ENCODE peak calls at places on chromosomes 2 and 18, in five cellular contexts. G, P, S, Q and V are unnamed samples.

GRCh38 chr2:28802975-28803429 is 7.6 kb upstream of the SPDYA start:
- DNase-seq in G (no peak), P (peak), S (no peak), Q (peak), V (peak)

GRCh38 chr2:12177052-12177994 is 430.9 kb downstream of the LPIN1 start:
- DNase-seq in G (peak), P (peak), S (no peak), Q (peak), V (no peak)

GRCh38 chr2:28004086-28004485 is 113.6 kb downstream of the BABAM2 start:
- DNase-seq in G (peak), P (peak), S (no peak), Q (peak), V (no peak)

GRCh38 chr18:6118080-6118479 is 222.8 kb upstream of the TMEM200C start:
- DNase-seq in G (no peak), P (no peak), S (no peak), Q (no peak), V (no peak)

GRCh38 chr18:33751613-33752221 is 173.7 kb downstream of the ASXL3 start:
- DNase-seq in G (no peak), P (peak), S (peak), Q (peak), V (peak)

GRCh38 chr2:99554238-99554637 is 64.4 kb upstream of the REV1 start:
- DNase-seq in G (no peak), P (no peak), S (peak), Q (no peak), V (peak)

GRCh38 chr2:1727101-1727771 is 17.1 kb downstream of the PXDN start:
- DNase-seq in G (no peak), P (no peak), S (no peak), Q (peak), V (no peak)

GRCh38 chr2:120661551-120661950 is 74.1 kb upstream of the GLI2 start:
- DNase-seq in G (no peak), P (peak), S (peak), Q (peak), V (peak)

GRCh38 chr2:42050350-42051167 is 2.7 kb downstream of the PKDCC start:
- DNase-seq in G (no peak), P (peak), S (no peak), Q (peak), V (no peak)

GRCh38 chr2:42049411-42050349 is 1.9 kb downstream of the PKDCC start:
- DNase-seq in G (no peak), P (peak), S (no peak), Q (peak), V (no peak)

GRCh38 chr2:42047488-42048317 is at the start of gene PKDCC:
- DNase-seq in G (peak), P (peak), S (peak), Q (peak), V (peak)

GRCh38 chr2:42046819-42047487 is 868 bp upstream of the PKDCC start:
- DNase-seq in G (no peak), P (peak), S (peak), Q (peak), V (peak)

GRCh38 chr2:42048318-42049251 is 764 bp downstream of the PKDCC start:
- DNase-seq in G (no peak), P (peak), S (peak), Q (peak), V (peak)
- TF ChIP-seq EZH2 in G (peak), P (no peak), S (no peak), Q (no peak), V (no peak)

DNA sequence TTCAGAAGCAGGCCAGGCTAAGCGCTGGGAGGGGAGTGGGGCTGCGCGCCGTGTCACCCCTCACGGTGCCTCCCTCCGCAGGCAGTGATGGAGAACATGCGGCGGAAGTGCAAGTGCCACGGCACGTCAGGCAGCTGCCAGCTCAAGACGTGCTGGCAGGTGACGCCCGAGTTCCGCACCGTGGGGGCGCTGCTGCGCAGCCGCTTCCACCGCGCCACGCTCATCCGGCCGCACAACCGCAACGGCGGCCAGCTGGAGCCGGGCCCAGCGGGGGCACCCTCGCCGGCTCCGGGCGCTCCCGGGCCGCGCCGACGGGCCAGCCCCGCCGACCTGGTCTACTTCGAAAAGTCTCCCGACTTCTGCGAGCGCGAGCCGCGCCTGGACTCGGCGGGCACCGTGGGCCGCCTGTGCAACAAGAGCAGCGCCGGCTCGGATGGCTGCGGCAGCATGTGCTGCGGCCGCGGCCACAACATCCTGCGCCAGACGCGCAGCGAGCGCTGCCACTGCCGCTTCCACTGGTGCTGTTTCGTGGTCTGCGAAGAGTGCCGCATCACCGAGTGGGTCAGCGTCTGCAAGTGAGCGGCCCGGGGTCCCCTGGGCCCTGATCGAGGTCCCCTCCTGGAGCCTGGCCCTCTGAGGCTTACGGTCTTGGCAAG is 12.2 kb downstream of the WNT10A start:
- DNase-seq in G (peak), P (peak), S (peak), Q (peak), V (peak)
- TF ChIP-seq EZH2 in G (no peak), P (no peak), S (peak), Q (no peak), V (peak)

GRCh38 chr18:59272221-59272888 is 899 bp downstream of the RAX start:
- DNase-seq in G (no peak), P (peak), S (peak), Q (no peak), V (peak)

GRCh38 chr18:59275406-59275949 is 2.2 kb upstream of the RAX start:
- DNase-seq in G (no peak), P (no peak), S (peak), Q (no peak), V (peak)

GRCh38 chr18:59273936-59274928 is 978 bp upstream of the RAX start:
- DNase-seq in G (no peak), P (no peak), S (peak), Q (no peak), V (peak)

GRCh38 chr18:59271606-59272220 is 1.5 kb downstream of the RAX start:
- DNase-seq in G (no peak), P (no peak), S (peak), Q (no peak), V (peak)

GRCh38 chr18:59272971-59273935 is at the start of gene RAX:
- DNase-seq in G (no peak), P (peak), S (peak), Q (no peak), V (peak)
- TF ChIP-seq EZH2 in G (peak), P (peak), S (peak), Q (peak), V (peak)

DNA sequence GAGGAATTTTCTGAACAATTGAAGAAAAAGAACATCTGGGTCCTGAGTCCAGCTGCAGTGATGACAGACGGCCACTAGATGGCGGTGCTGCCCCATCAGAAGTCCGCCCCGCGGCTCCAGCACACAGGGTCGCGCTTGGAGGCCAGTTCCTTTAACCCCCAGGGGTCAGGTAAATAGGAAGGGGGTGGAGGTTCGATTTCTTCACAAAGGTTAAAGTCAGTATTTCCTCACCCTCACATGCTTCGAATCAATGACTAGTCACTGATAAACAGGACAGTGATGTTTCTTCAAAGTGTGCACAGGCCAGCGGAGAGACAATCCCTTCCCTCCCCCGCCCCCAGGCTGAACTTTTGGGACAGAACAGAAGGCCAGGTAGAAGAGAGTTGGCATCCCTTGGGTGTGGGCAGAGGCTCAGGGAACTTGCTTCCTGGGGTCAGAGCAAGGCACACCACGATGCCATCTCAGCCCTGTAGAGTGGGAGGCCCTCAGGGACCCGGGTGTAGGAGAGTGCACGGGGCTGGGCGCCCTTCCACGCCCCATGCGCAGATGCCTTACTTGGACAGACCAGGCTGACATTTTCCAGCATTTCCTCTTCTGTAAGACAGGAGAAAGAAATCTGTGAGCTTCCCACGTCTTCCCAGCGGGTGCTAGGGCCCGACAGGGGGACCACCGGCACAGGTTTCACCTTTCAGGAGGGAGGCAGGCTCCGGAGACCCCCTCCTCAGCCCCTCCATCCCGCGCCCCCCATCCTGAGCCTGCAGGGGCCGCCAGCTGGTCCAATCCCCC is 722 bp downstream of the APOB start:
- DNase-seq in G (peak), P (peak), S (peak), Q (peak), V (peak)
- TF ChIP-seq EZH2 in G (no peak), P (no peak), S (no peak), Q (no peak), V (no peak)

DNA sequence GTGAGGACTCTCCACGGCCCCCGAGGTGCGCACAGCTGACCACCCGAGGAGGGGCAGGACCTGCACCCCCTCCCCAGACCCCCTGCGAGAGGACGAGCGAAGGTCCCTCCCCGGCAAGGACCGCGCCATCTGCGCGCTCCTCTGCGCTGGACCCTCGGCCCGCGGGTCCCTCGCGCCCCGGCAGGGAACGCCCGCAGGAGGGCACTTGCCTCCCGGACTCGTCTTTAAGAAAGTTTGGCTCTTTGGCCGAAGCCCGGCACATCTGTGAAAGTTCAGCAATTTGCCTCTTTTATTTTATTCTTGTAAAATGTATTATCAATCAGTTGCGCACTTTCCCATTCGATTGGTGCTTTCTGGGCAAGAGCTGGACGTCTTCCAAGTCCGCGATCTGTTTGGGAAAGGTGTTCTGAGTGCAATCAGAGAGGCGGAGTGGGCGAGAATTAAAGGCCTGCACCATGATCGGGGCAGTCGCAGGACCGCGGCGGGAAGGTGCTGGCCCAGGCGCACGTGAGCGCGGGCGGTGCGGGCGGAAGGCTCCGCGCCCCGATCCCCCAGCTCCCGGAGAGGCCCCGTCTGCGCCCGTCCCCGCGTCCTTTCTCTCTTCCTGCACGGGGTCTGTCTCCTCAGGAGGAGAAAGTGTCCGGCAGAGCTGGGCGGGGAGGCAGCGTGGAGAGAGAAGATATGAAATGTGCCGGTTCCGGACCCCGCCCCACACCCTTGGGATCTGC is 1.6 kb upstream of the ALKAL2 start:
- DNase-seq in G (peak), P (peak), S (peak), Q (peak), V (peak)
- TF ChIP-seq EZH2 in G (peak), P (no peak), S (peak), Q (peak), V (peak)

GRCh38 chr18:75915941-75916640 is 488.6 kb upstream of the SMIM21 start:
- DNase-seq in G (no peak), P (no peak), S (peak), Q (no peak), V (peak)
- TF ChIP-seq EZH2 in G (no peak), P (peak), S (no peak), Q (no peak), V (no peak)